ENCODE peak calls at places on chromosomes 4 and X, in seven cellular contexts. A is lower leg skin, C is fibroblast of pulmonary artery, Y is fibroblast of lung, G is LoVo, H is NCI-H2029 treated with DMSO at 0.1 percent for 48 hours, Q is AG08395. J is an unnamed sample.

GRCh38 chrX:108071578-108071977 is 19.8 kb downstream of the PSMD10 start:
- DNase-seq in G (no peak), Q (no peak), Y (peak), A (no peak), H (no peak), C (no peak), J (no peak)

GRCh38 chrX:40945366-40945713 is 139.9 kb upstream of the USP9X start:
- DNase-seq in A (peak), C (peak), G (peak), Y (peak), H (no peak), Q (peak), J (no peak)

GRCh38 chrX:747176-747575 is 116.6 kb downstream of the SHOX start:
- DNase-seq in A (no peak), Y (no peak), G (no peak), H (no peak), Q (no peak), C (no peak), J (no peak)

GRCh38 chrX:153726286-153727107 is 1.8 kb downstream of the ABCD1 start:
- DNase-seq in G (no peak), Y (peak), A (peak), Q (peak), H (no peak), C (peak), J (no peak)

GRCh38 chrX:96004386-96004785 is 680.3 kb upstream of the DIAPH2 start:
- DNase-seq in H (no peak), Y (peak), A (no peak), G (no peak), C (peak), Q (no peak), J (no peak)

GRCh38 chrX:40523852-40524251 is 56.9 kb upstream of the ATP6AP2 start:
- DNase-seq in G (no peak), A (no peak), Y (no peak), C (no peak), H (no peak), Q (no peak), J (no peak)

GRCh38 chrX:53723381-53723780 is 36.9 kb upstream of the HUWE1 start:
- DNase-seq in H (no peak), C (no peak), Q (no peak), A (no peak), Y (no peak), G (no peak), J (no peak)

GRCh38 chr4:128468485-128468989 is 180.9 kb upstream of the PGRMC2 start:
- DNase-seq in Y (peak), G (peak), A (peak), C (peak), Q (peak), H (no peak), J (no peak)

GRCh38 chr4:29704059-29704458 is 1016.1 kb upstream of the PCDH7 start:
- DNase-seq in H (no peak), G (no peak), C (no peak), A (no peak), Q (no peak), Y (no peak), J (no peak)

GRCh38 chr4:152699313-152699712 is 19.5 kb upstream of the TMEM154 start:
- DNase-seq in C (no peak), Y (no peak), Q (no peak), H (no peak), A (no peak), G (no peak), J (no peak)

GRCh38 chrX:137031517-137032377 is 2.0 kb downstream of the GPR101 start:
- DNase-seq in G (no peak), Q (peak), A (no peak), H (no peak), C (peak), Y (peak), J (no peak)

GRCh38 chrX:19810809-19811208 is 76.6 kb downstream of the SH3KBP1 start:
- DNase-seq in Y (no peak), A (peak), H (no peak), C (peak), G (no peak), Q (peak), J (no peak)

GRCh38 chrX:134020910-134021309 is 35.5 kb upstream of the GPC3 start:
- DNase-seq in Q (no peak), H (no peak), G (no peak), A (no peak), C (no peak), Y (no peak), J (no peak)

J was measured in cortex of kidney.